ENCODE peak calls at places on chromosomes 11 and 22, in seven cellular contexts. O is brain microvascular endothelial cell; Z is tibial nerve; J is CD8-positive, alpha-beta T cell; K is gastrocnemius medialis; S is GM23338; H is fibroblast of lung. D is an unnamed sample. For H3K36me3, the result is how much of the 10 kb centered on the place peaks cover.

GRCh38 chr11:12007230-12007593 is 1.2 kb downstream of the DKK3 start:
- DNase-seq in J (no peak), Z (no peak), S (peak), H (no peak), K (no peak), O (no peak), D (no peak)

GRCh38 chr11:5837695-5838094 is 4.0 kb downstream of the OR52E6 start:
- DNase-seq in Z (no peak), K (no peak), H (no peak), O (no peak), S (no peak), J (no peak), D (no peak)

GRCh38 chr22:38085056-38085455 is 1.1 kb upstream of the SLC16A8 start:
- DNase-seq in K (no peak), J (no peak), S (no peak), O (no peak), Z (no peak), H (no peak), D (no peak)

GRCh38 chr22:21657361-21658118 is 8.3 kb upstream of the PPIL2 start:
- DNase-seq in H (peak), K (peak), O (no peak), Z (no peak), S (peak), J (peak), D (peak)

GRCh38 chr11:20035701-20036601 is 124.3 kb downstream of the DBX1 start:
- DNase-seq in S (no peak), O (peak), J (no peak), H (peak), Z (peak), K (no peak), D (no peak)

GRCh38 chr11:17423533-17424310 is 35.3 kb upstream of the KCNJ11 start:
- DNase-seq in J (no peak), H (no peak), Z (no peak), O (no peak), S (no peak), K (no peak), D (no peak)

GRCh38 chr11:113119074-113119473 is 157.9 kb downstream of the NCAM1 start:
- DNase-seq in J (no peak), K (no peak), S (no peak), Z (no peak), H (peak), O (no peak), D (peak)

GRCh38 chr22:22810018-22810427 is 77.6 kb upstream of the IGLL5 start:
- DNase-seq in S (no peak), Z (peak), H (peak), K (no peak), J (peak), O (no peak), D (peak)

GRCh38 chr11:134564472-134565200 is 152.6 kb upstream of the B3GAT1 start:
- DNase-seq in H (no peak), K (no peak), Z (no peak), O (no peak), S (no peak), J (no peak), D (peak)

GRCh38 chr11:117826360-117826635 is 1.8 kb upstream of the FXYD2 start:
- DNase-seq in Z (no peak), S (no peak), K (no peak), J (no peak), O (no peak), H (no peak), D (no peak)

GRCh38 chr11:112962854-112963367 is 1.7 kb downstream of the NCAM1 start:
- DNase-seq in H (peak), J (no peak), O (no peak), K (peak), S (peak), Z (no peak), D (peak)

GRCh38 chr11:83206771-83207413 is 13.4 kb downstream of the ANKRD42 start:
- DNase-seq in J (no peak), Z (no peak), O (no peak), S (no peak), H (no peak), K (no peak), D (no peak)

GRCh38 chr22:40270748-40271373 is 75.4 kb upstream of the ADSL start:
- DNase-seq in H (no peak), J (no peak), S (no peak), K (no peak), O (no peak), Z (no peak), D (no peak)

GRCh38 chr11:66419825-66420224 is 1.0 kb upstream of the NPAS4 start:
- DNase-seq in O (no peak), J (no peak), H (no peak), S (peak), Z (no peak), K (no peak), D (no peak)

GRCh38 chr11:37370817-37371216 is 772.8 kb upstream of the RAG2 start:
- DNase-seq in Z (no peak), S (no peak), O (peak), K (no peak), J (no peak), H (peak), D (no peak)

GRCh38 chr22:36865346-36865745 is 4.5 kb downstream of the NCF4 start:
- DNase-seq in H (peak), J (no peak), Z (no peak), K (no peak), S (peak), O (no peak), D (no peak)

GRCh38 chr22:28171135-28171534 is 252.1 kb upstream of the PITPNB start:
- DNase-seq in Z (peak), J (no peak), H (peak), O (no peak), K (no peak), S (no peak), D (no peak)

GRCh38 chr11:18526130-18526520 is 617 bp downstream of the TSG101 start:
- DNase-seq in S (no peak), O (no peak), Z (no peak), K (no peak), J (no peak), H (no peak), D (no peak)

GRCh38 chr11:2460540-2461252 is 15.9 kb downstream of the KCNQ1 start:
- DNase-seq in H (no peak), Z (no peak), J (no peak), S (no peak), O (no peak), K (no peak), D (peak)

GRCh38 chr11:134532176-134532920 is 120.3 kb upstream of the B3GAT1 start:
- DNase-seq in K (no peak), O (no peak), S (no peak), Z (no peak), H (no peak), J (no peak), D (no peak)

GRCh38 chr11:9962722-9963121 is 298.8 kb downstream of the SWAP70 start:
- DNase-seq in K (no peak), S (no peak), Z (no peak), H (no peak), J (no peak), O (no peak), D (no peak)

GRCh38 chr11:3609416-3610265 is 32.2 kb downstream of the ART5 start:
- DNase-seq in Z (peak), J (no peak), S (peak), K (no peak), H (no peak), O (peak), D (no peak)

GRCh38 chr22:49944399-49944891 is 16.1 kb upstream of the PIM3 start:
- DNase-seq in Z (no peak), H (no peak), J (no peak), O (no peak), K (no peak), S (no peak), D (no peak)

GRCh38 chr11:36110698-36111410 is 167.0 kb downstream of the LDLRAD3 start:
- DNase-seq in S (no peak), K (no peak), O (no peak), J (no peak), H (no peak), Z (no peak), D (no peak)

GRCh38 chr11:832529-833113 is at the start of gene CD151:
- DNase-seq in J (peak), S (peak), O (no peak), K (peak), Z (no peak), H (peak), D (peak)
- H3K27ac ChIP-seq in J (no peak), S (no peak), O (peak), K (peak), Z (peak), H (peak), D (peak)

GRCh38 chr11:71481101-71481960 is 28.3 kb downstream of the NADSYN1 start:
- DNase-seq in O (no peak), Z (no peak), S (no peak), J (no peak), H (no peak), K (no peak), D (no peak)
- H3K36me3 ChIP-seq in O (half or more), Z (under half), S (under half), J (under half), H (under half), K (under half), D (half or more)

DNA sequence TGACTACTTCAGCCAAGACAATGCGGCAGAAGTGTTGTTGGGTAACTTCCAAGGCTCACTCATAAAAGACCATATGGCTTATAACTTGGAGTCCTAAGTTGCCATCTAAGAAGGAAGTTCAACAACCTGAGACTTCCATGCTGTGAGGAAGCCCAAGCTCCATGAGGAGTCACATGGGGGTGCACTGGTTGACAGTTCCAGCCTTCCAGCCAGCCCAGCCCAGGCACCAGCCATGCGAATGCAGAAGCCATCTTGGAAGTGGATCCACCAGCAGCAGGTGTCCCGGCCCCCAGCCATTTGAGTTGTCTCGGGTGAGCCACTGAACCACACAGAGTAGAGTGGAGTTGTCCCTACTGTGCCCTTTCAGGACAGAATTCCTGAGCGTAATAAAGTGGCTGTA is 32.8 kb upstream of the WNT7B start:
- DNase-seq in J (no peak), K (no peak), H (no peak), S (no peak), O (no peak), Z (no peak), D (no peak)
- H3K27ac ChIP-seq in J (no peak), K (no peak), H (no peak), S (no peak), O (no peak), Z (no peak), D (no peak)

DNA sequence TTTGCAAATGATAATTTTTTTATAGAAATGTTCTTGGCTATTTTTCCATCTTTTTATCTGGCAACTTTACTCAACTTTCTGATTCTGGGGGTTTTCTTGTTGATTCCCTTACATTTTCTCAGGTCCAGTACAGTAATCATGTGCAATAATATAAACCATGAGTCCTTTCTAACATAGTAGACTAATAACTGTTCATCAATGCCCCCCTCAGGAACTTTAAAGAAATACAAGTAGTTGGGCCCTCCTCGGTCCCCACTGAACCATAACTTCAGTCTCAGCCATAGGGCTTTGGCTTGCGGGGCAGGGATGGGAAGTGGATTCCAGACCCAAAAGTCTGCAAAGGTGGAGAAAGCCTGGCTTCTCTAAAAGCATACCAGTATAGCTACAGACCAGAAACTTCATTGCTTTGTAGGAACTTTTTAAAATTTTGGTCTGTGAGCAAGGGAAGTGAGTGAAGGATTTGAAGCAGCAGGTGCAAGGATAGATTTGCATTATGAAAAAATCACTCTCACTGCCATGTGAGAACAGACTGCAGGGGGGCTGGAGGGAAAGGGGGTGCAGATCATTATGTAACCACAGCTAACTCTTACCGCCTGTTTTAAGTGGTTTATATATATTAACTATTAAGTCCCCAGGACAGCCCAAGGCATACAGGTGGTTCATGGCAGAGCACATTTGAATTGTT is 10.5 kb upstream of the TUB start:
- DNase-seq in Z (no peak), J (no peak), O (peak), S (peak), K (no peak), H (peak), D (no peak)
- H3K36me3 ChIP-seq in Z (under half), J (under half), O (under half), S (under half), K (under half), H (under half), D (under half)

GRCh38 chr11:41308286-41308685 is 151.2 kb downstream of the LRRC4C start:
- DNase-seq in H (peak), J (no peak), O (no peak), K (no peak), Z (no peak), S (no peak), D (no peak)

GRCh38 chr11:41309111-41309522 is 150.3 kb downstream of the LRRC4C start:
- DNase-seq in K (no peak), Z (no peak), H (no peak), S (peak), J (no peak), O (no peak), D (no peak)

GRCh38 chr11:41309716-41310115 is 149.7 kb downstream of the LRRC4C start:
- DNase-seq in H (no peak), Z (no peak), J (no peak), O (no peak), K (no peak), S (peak), D (no peak)

GRCh38 chr11:41306435-41306834 is 153.0 kb downstream of the LRRC4C start:
- DNase-seq in K (no peak), Z (no peak), H (peak), S (no peak), J (no peak), O (peak), D (no peak)

DNA sequence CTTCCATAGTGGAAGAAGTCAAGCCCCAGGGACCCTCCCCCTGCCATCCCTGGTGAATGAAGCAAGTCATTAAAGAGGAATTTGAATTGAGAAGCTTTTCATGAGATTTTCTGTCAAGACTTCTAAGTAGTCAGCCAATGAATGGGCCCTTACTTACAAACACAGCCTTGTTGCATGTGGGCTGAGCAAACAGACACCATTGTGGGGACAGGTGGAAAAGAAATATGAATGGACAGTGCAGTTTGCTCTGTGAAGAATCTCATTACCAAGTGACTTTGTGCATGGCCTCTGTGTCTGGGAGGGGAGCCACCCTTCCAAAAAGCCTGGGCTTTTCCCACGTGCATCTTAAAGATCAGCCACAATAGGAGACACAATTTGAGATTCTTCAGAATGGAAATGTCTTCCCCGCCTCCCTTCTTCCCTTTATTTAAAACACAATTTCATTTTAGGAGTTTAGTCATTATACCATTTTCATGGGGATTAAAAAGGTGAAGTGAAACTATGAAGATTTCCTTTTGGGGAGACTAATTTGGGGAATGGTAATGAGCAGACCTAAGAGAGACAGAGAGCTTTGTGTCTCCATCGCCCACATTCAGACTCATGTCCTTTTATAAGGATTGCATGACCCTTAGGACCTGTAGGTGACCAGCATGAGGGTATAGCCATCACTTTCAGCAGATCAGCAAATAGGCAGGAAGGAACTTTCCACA is 151.9 kb downstream of the LRRC4C start:
- DNase-seq in S (peak), O (no peak), Z (no peak), K (no peak), J (no peak), H (no peak), D (no peak)
- H3K27ac ChIP-seq in S (no peak), O (no peak), Z (no peak), K (no peak), J (no peak), H (no peak), D (no peak)

GRCh38 chr22:19336133-19337075 is 44.9 kb upstream of the CLTCL1 start:
- DNase-seq in Z (no peak), S (no peak), K (no peak), O (no peak), J (no peak), H (no peak), D (no peak)

GRCh38 chr22:19337137-19337536 is 45.6 kb upstream of the CLTCL1 start:
- DNase-seq in Z (no peak), O (no peak), J (no peak), H (no peak), S (no peak), K (no peak), D (no peak)

GRCh38 chr22:19343470-19343869 is 52.0 kb upstream of the CLTCL1 start:
- DNase-seq in J (no peak), H (no peak), Z (no peak), K (no peak), S (no peak), O (no peak), D (no peak)

GRCh38 chr22:19344420-19344819 is 52.9 kb upstream of the CLTCL1 start:
- DNase-seq in S (no peak), K (no peak), H (no peak), J (no peak), O (no peak), Z (no peak), D (no peak)

DNA sequence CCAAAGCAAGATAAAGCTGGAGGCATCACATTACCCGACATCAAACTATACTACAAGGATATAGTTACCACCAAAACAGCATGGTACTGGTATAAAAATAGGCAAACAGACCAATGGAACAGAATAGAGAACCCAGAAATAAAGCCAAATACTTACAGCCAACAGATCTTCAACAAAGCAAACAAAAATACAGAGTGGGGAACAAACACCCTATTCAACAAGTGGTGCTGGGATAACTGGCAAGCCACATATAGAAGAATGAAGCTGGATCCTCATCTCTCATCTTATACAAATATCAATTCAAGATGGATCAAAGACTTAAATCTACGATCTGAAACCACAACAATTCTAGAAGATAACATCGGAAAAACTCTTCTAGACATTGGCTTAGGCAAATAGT is 50.0 kb upstream of the CLTCL1 start:
- DNase-seq in Z (no peak), S (no peak), J (no peak), O (no peak), K (no peak), H (no peak), D (no peak)
- H3K36me3 ChIP-seq in Z (under half), S (under half), J (under half), O (under half), K (under half), H (under half), D (under half)

D was measured in heart right ventricle.